ENCODE peak calls at places on chromosome 15, in four cellular contexts. P, Y, J and F are unnamed samples. For H3K4me1, the result is how much of the 10 kb centered on the place peaks cover.

GRCh38 chr15:29925227-29926082 is 103.2 kb upstream of the TJP1 start:
- DNase-seq in P (peak), Y (peak), J (no peak), F (peak)

GRCh38 chr15:38503497-38503896 is 49.6 kb downstream of the FAM98B start:
- DNase-seq in Y (no peak), J (no peak), P (no peak), F (no peak)

GRCh38 chr15:33569036-33569435 is 258.3 kb downstream of the RYR3 start:
- DNase-seq in P (no peak), J (no peak), Y (no peak), F (no peak)

GRCh38 chr15:79897701-79898113 is 893 bp upstream of the MTHFS start:
- DNase-seq in J (no peak), Y (no peak), P (no peak), F (no peak)

GRCh38 chr15:25176616-25176923 is 221.8 kb downstream of the SNRPN start:
- DNase-seq in P (peak), J (peak), Y (peak), F (no peak)

GRCh38 chr15:31299588-31300207 is 26.9 kb upstream of the KLF13 start:
- DNase-seq in J (peak), P (no peak), Y (no peak), F (peak)

GRCh38 chr15:60137711-60138396 is 133.7 kb downstream of the FOXB1 start:
- DNase-seq in Y (no peak), P (no peak), J (no peak), F (no peak)

GRCh38 chr15:81115054-81115939 is 18.8 kb upstream of the CFAP161 start:
- DNase-seq in J (no peak), P (no peak), Y (no peak), F (no peak)

GRCh38 chr15:77507151-77507847 is 86.6 kb downstream of the HMG20A start:
- DNase-seq in Y (peak), P (peak), J (no peak), F (peak)

GRCh38 chr15:39874890-39875549 is 45.0 kb downstream of the GPR176 start:
- DNase-seq in J (no peak), Y (no peak), P (peak), F (no peak)

GRCh38 chr15:85782112-85782511 is 12.6 kb downstream of the KLHL25 start:
- DNase-seq in P (no peak), J (no peak), Y (no peak), F (no peak)

GRCh38 chr15:38225381-38225780 is 27.3 kb upstream of the SPRED1 start:
- DNase-seq in P (no peak), J (no peak), Y (no peak), F (no peak)

GRCh38 chr15:57403532-57403931 is 27.2 kb downstream of the CGNL1 start:
- DNase-seq in P (no peak), Y (no peak), J (no peak), F (no peak)

GRCh38 chr15:48021336-48022086 is 99.3 kb upstream of the SLC24A5 start:
- DNase-seq in Y (no peak), P (no peak), J (no peak), F (no peak)

GRCh38 chr15:34059946-34060345 is 20.9 kb upstream of the AVEN start:
- DNase-seq in J (no peak), P (no peak), Y (no peak), F (no peak)

GRCh38 chr15:85837011-85837433 is 42.3 kb upstream of the KLHL25 start:
- DNase-seq in Y (no peak), P (peak), J (no peak), F (no peak)

GRCh38 chr15:53611145-53611920 is 148.1 kb downstream of the WDR72 start:
- DNase-seq in J (no peak), Y (no peak), P (no peak), F (no peak)

GRCh38 chr15:101063212-101063611 is 144.1 kb downstream of the LRRK1 start:
- DNase-seq in J (no peak), Y (no peak), P (no peak), F (peak)

GRCh38 chr15:54035616-54036015 is 57.4 kb downstream of the UNC13C start:
- DNase-seq in J (no peak), P (no peak), Y (no peak), F (no peak)

GRCh38 chr15:44883219-44883900 is 73.1 kb upstream of the TERB2 start:
- DNase-seq in J (no peak), P (no peak), Y (no peak), F (no peak)

GRCh38 chr15:43318990-43319771 is 11.2 kb downstream of the LCMT2 start:
- DNase-seq in J (no peak), P (no peak), Y (no peak), F (no peak)

GRCh38 chr15:33132722-33133345 is 61.7 kb downstream of the FMN1 start:
- DNase-seq in J (no peak), Y (no peak), P (no peak), F (no peak)

GRCh38 chr15:99105516-99106341 is 849 bp downstream of the SYNM start:
- DNase-seq in P (peak), Y (peak), J (peak), F (no peak)

GRCh38 chr15:85625856-85626255 is 168.9 kb downstream of the KLHL25 start:
- DNase-seq in P (no peak), Y (no peak), J (no peak), F (no peak)

GRCh38 chr15:74775894-74776293 is 6.0 kb upstream of the CSK start:
- DNase-seq in Y (no peak), J (no peak), P (no peak), F (no peak)
- H3K4me1 ChIP-seq in Y (under half), J (half or more), P (under half), F (under half)

DNA sequence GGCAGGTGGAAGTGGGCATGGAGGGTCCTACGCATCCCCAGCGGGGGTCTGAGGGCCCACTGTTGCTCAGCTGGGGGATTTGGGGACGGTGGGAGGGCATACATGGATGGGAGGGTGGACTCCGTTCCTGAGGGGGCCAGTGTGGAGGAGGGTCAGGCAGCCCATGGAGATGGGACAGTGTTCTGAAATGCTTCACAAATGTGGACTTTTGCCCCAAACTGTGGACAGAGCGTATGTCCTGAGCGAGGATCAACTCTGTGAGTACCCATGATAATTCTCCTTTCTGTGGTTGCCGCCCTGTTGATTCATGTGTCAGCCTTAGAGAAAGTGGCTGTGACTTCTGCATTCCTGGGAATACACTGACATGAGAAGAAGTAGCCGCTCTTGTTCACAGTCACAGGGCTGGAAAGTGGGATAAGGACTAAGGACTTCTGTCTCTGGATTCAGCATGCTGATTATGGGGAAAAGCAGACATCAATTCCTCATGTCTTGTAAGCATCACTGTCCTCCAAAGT is 33.4 kb downstream of the SMAD3 start:
- DNase-seq in P (no peak), Y (no peak), J (no peak), F (no peak)
- H3K4me3 ChIP-seq in P (peak), Y (peak), J (peak), F (peak)

DNA sequence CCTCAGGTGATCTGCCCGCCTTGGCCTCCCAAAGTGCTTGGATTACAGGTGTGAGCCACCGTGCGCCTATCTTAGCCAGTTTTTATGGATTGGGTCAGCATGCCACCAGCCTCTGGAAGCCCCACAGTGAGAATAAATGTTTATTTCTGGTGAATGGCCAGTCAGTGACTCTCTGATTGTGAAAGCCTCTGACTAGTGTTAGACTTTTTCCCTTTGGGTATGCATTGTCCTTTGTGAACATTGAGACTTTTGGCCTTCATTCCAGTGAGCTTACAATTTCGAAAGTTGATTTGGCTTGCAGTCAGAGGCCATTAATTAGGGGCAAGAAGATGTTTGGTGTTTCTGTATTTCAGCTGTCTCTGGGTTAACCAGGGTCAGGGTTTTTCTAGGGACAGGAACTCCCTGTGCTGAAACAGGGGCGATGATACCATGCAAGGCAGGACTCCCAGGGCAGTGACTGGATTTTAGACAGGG is 274.5 kb upstream of the C2CD4B start:
- DNase-seq in P (no peak), J (no peak), Y (no peak), F (no peak)
- H3K27ac ChIP-seq in P (peak), J (no peak), Y (peak), F (no peak)

GRCh38 chr15:65275104-65275727 is 11.5 kb downstream of the PARP16 start:
- DNase-seq in P (no peak), Y (no peak), J (no peak), F (no peak)

GRCh38 chr15:65275728-65276126 is 11.0 kb downstream of the PARP16 start:
- DNase-seq in J (no peak), Y (no peak), P (no peak), F (no peak)

GRCh38 chr15:65277015-65277414 is 9.7 kb downstream of the PARP16 start:
- DNase-seq in P (no peak), J (no peak), Y (no peak), F (no peak)

GRCh38 chr15:65278480-65278879 is 8.2 kb downstream of the PARP16 start:
- DNase-seq in Y (no peak), J (no peak), P (no peak), F (no peak)
- H3K4me1 ChIP-seq in Y (under half), J (under half), P (under half), F (under half)

DNA sequence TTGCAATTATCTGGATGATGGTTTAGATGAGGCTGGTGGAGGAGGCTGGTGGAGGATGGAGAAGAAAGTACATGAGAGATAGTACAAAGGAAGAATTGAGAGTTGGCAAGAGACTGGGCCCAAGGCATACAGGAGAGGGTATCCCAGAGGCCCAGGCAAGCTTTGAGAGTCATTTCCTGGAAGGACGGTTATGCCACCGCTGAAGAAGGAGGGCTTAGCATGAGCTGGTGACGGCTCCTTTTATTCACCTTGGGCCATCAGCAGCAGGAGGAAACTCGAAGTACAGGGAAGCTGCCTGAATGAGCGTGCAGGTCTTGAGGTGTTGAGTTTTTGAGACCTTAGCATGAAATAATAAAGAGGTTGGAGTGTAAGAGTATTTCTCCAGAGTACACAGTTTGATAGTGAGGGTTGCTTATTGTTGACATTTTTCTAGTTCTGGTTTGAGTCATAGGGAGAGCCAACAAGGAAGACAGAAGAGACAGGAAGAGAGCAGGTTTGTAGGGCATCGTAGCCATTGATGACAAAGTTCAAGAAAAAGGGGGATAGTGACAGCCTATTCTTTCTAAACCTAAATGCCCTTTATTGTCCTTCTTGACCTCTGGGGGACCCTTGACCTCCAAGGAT is 13.8 kb downstream of the THSD4 start:
- DNase-seq in Y (no peak), J (no peak), P (no peak), F (no peak)
- H3K4me3 ChIP-seq in Y (no peak), J (no peak), P (no peak), F (no peak)

GRCh38 chr15:41927516-41927915 is 33.7 kb upstream of the SPTBN5 start:
- DNase-seq in Y (no peak), P (no peak), J (no peak), F (peak)

GRCh38 chr15:41926184-41927056 is 32.6 kb upstream of the SPTBN5 start:
- DNase-seq in Y (no peak), J (no peak), P (peak), F (no peak)

GRCh38 chr15:41928637-41929620 is 35.1 kb upstream of the SPTBN5 start:
- DNase-seq in J (no peak), Y (peak), P (peak), F (peak)

GRCh38 chr15:41930221-41930866 is 36.5 kb upstream of the SPTBN5 start:
- DNase-seq in P (no peak), J (no peak), Y (peak), F (peak)

DNA sequence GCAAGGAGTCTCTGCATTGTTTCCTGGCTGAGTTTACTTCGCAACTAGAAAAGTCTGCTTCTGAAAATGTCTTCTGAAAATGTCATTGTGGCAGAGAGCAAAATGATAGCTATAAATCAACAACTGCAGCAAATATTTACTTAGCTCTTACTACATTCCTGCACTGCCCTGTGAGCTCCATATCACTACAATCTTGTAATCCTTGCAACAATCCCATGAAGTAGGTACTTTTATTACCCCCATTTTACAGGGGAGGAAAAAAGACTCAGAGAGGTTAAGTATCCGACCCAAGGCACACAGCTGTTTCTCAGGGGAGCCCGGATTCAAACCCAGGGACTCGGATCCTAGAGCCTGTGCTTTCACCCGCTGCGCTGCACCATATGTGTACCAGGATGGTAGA is 34.2 kb upstream of the SPTBN5 start:
- DNase-seq in Y (no peak), P (no peak), J (no peak), F (peak)
- H3K27ac ChIP-seq in Y (no peak), P (peak), J (no peak), F (peak)